ENCODE peak calls at places on chromosomes 3 and 15, in seven cellular contexts. G is B cell; E is uterus; O is heart right ventricle; J is kidney; Q is CD4-positive, alpha-beta T cell; L is tibial nerve. D is an unnamed sample.
A peak's percentile ranks its signal among the peaks of the same experiment; 100 is the strongest.

GRCh38 chr3:133576169-133576568 is 2.7 kb downstream of the CDV3 start:
- DNase-seq in L (no peak), Q (no peak), O (no peak), E (no peak), G (no peak), J (no peak), D (no peak)

GRCh38 chr15:67149859-67150824 is 84.7 kb downstream of the SMAD3 start:
- DNase-seq in O (peak; percentile 62), L (no peak), E (peak; percentile 84), J (peak; percentile 91), Q (no peak), G (no peak), D (peak; percentile 58)

GRCh38 chr3:12579919-12580318 is 23.0 kb downstream of the MKRN2 start:
- DNase-seq in G (no peak), Q (no peak), E (no peak), L (no peak), O (no peak), J (no peak), D (no peak)

GRCh38 chr3:142394921-142395622 is 52.8 kb downstream of the XRN1 start:
- DNase-seq in O (no peak), L (no peak), E (no peak), J (no peak), G (no peak), Q (no peak), D (no peak)

GRCh38 chr15:53658827-53659226 is 100.6 kb downstream of the WDR72 start:
- DNase-seq in J (no peak), L (no peak), G (no peak), Q (no peak), E (no peak), O (no peak), D (no peak)

GRCh38 chr3:117350386-117350785 is 640.8 kb downstream of the TUSC7 start:
- DNase-seq in E (no peak), O (no peak), J (no peak), L (no peak), Q (no peak), G (no peak), D (no peak)

GRCh38 chr3:5389057-5389456 is 201.6 kb downstream of the EDEM1 start:
- DNase-seq in L (no peak), E (no peak), G (no peak), O (no peak), Q (no peak), J (no peak), D (no peak)

GRCh38 chr3:77039606-77040553 is at the start of gene ROBO2:
- DNase-seq in L (no peak), E (peak; percentile 14), J (peak; percentile 77), Q (no peak), O (peak; percentile 10), G (no peak), D (peak; percentile 11)

GRCh38 chr15:74746389-74746788 is 2.3 kb upstream of the CYP1A2 start:
- DNase-seq in L (no peak), Q (no peak), J (no peak), O (no peak), E (no peak), G (no peak), D (no peak)

GRCh38 chr3:172939651-172940293 is 189.2 kb downstream of the ECT2 start:
- DNase-seq in G (no peak), Q (no peak), J (no peak), L (no peak), O (no peak), E (no peak), D (no peak)

GRCh38 chr15:35654334-35654733 is 108.4 kb upstream of the DPH6 start:
- DNase-seq in O (no peak), J (no peak), E (no peak), L (no peak), Q (no peak), G (no peak), D (no peak)

GRCh38 chr3:114093596-114093995 is 37.1 kb downstream of the QTRT2 start:
- DNase-seq in G (no peak), J (no peak), E (peak; percentile 34), L (peak; percentile 66), Q (no peak), O (no peak), D (no peak)

GRCh38 chr3:9345041-9345440 is 17.8 kb upstream of the THUMPD3 start:
- DNase-seq in E (no peak), J (no peak), G (no peak), L (no peak), O (no peak), Q (no peak), D (no peak)

GRCh38 chr3:880371-880770 is 212.5 kb upstream of the CNTN6 start:
- DNase-seq in J (no peak), Q (no peak), G (no peak), L (no peak), O (no peak), E (no peak), D (no peak)

GRCh38 chr3:134039161-134039862 is 9.6 kb upstream of the SLCO2A1 start:
- DNase-seq in Q (no peak), L (no peak), G (peak; percentile 21), O (no peak), E (no peak), J (no peak), D (no peak)

GRCh38 chr15:79593119-79593869 is 161.2 kb downstream of the MINAR1 start:
- DNase-seq in O (no peak), J (no peak), G (no peak), L (no peak), Q (no peak), E (no peak), D (no peak)
- TF ChIP-seq CTCF in O (no peak), J (no peak), G (no peak), L (no peak), Q (no peak), E (no peak), D (no peak)

GRCh38 chr15:42143866-42144625 is 12.4 kb downstream of the PLA2G4F start:
- DNase-seq in J (peak; percentile 39), O (no peak), L (no peak), Q (no peak), G (no peak), E (no peak), D (no peak)
- TF ChIP-seq CTCF in J (no peak), O (no peak), L (no peak), Q (no peak), G (no peak), E (no peak), D (no peak)

GRCh38 chr3:168546707-168547106 is 451.0 kb upstream of the GOLIM4 start:
- DNase-seq in G (no peak), J (no peak), O (no peak), L (no peak), E (no peak), Q (no peak), D (no peak)

GRCh38 chr3:168540726-168541125 is 445.0 kb upstream of the GOLIM4 start:
- DNase-seq in L (no peak), G (no peak), J (no peak), Q (no peak), O (no peak), E (no peak), D (no peak)

GRCh38 chr3:168545591-168545990 is 449.9 kb upstream of the GOLIM4 start:
- DNase-seq in G (no peak), L (no peak), Q (no peak), J (no peak), O (peak; percentile 32), E (no peak), D (no peak)

GRCh38 chr3:168539909-168540308 is 444.2 kb upstream of the GOLIM4 start:
- DNase-seq in L (no peak), Q (no peak), O (no peak), G (no peak), E (no peak), J (no peak), D (no peak)

GRCh38 chr3:168544097-168544957 is 448.6 kb upstream of the GOLIM4 start:
- DNase-seq in L (no peak), E (no peak), J (no peak), Q (no peak), O (no peak), G (no peak), D (no peak)
- TF ChIP-seq CTCF in L (no peak), E (no peak), J (no peak), Q (no peak), O (no peak), G (no peak), D (no peak)

GRCh38 chr3:140341817-140342403 is 336.0 kb upstream of the TRIM42 start:
- DNase-seq in Q (no peak), E (no peak), L (no peak), O (no peak), G (no peak), J (no peak), D (no peak)
- TF ChIP-seq CTCF in Q (no peak), E (no peak), L (no peak), O (no peak), G (no peak), J (no peak), D (no peak)

DNA sequence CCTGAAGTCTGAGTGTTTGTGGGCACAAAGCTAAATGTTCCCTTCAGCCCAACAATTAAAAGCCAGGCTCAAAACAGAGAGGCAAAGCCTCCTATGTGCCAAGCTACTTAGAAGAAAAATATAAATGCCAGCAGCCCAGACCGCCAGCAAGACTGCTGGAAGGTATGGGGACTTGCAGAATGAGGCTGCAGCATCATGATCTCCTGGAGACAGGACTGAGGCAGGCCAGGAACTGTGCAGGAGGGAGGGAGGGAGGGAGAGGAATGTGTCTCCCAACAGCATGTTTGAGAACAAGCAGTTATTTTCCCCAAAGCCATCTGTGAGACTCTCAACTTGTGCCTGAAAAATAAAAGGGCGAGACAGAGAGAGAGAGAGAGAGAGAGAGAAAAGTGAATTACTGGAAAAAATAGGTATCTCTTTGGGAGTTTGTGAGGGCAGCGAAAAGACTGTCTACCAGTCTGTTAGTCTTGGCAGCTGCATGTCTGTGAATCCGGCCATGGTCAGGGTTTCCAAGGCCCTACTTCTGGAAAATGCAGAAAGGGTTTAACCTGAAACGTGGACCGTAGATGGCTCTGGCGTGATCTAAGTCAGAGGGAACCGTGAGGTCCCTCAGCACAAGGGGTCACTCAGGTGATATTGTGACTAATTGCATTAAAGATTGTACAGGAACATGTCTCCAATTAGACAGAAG is 139.7 kb upstream of the COL8A1 start:
- DNase-seq in L (no peak), Q (no peak), J (no peak), E (no peak), G (no peak), O (no peak), D (no peak)
- TF ChIP-seq CTCF in L (no peak), Q (no peak), J (no peak), E (no peak), G (no peak), O (no peak), D (no peak)

D was measured in GM13976.